ENCODE peak calls at places on chromosome 1, in seven cellular contexts. H, A, V, N, X, W and J are unnamed samples.

GRCh38 chr1:2564815-2565415 is 8.7 kb downstream of the TNFRSF14 start:
- DNase-seq in H (no peak), A (no peak), V (no peak), N (no peak), X (no peak), W (no peak), J (no peak)

GRCh38 chr1:10953505-10954193 is 58.8 kb upstream of the TARDBP start:
- DNase-seq in H (no peak), A (no peak), V (no peak), N (no peak), X (no peak), W (no peak), J (no peak)

GRCh38 chr1:79497193-79497773 is 490.8 kb upstream of the ADGRL4 start:
- DNase-seq in H (no peak), A (peak; percentile 62), V (peak; percentile 10), N (peak; percentile 14), X (peak; percentile 44), W (peak; percentile 60), J (peak; percentile 26)

GRCh38 chr1:161803181-161803580 is 37.1 kb downstream of the ATF6 start:
- DNase-seq in H (no peak), A (no peak), V (no peak), N (no peak), X (no peak), W (no peak), J (no peak)

GRCh38 chr1:93749894-93750301 is 68.3 kb upstream of the BCAR3 start:
- DNase-seq in H (no peak), A (peak; percentile 30), V (no peak), N (no peak), X (peak; percentile 68), W (peak; percentile 20), J (no peak)

GRCh38 chr1:203428981-203429599 is 46.5 kb upstream of the PRELP start:
- DNase-seq in H (no peak), A (peak; percentile 47), V (no peak), N (no peak), X (no peak), W (no peak), J (no peak)

GRCh38 chr1:234848972-234849641 is 239.1 kb upstream of the IRF2BP2 start:
- DNase-seq in H (no peak), A (no peak), V (peak; percentile 54), N (no peak), X (peak; percentile 39), W (peak; percentile 74), J (no peak)

GRCh38 chr1:113768916-113769598 is 9.8 kb upstream of the PHTF1 start:
- DNase-seq in H (no peak), A (no peak), V (no peak), N (no peak), X (no peak), W (no peak), J (no peak)

GRCh38 chr1:2198571-2198970 is 4.0 kb upstream of the FAAP20 start:
- DNase-seq in H (no peak), A (no peak), V (no peak), N (no peak), X (peak; percentile 45), W (no peak), J (no peak)

GRCh38 chr1:166165661-166166399 is 971 bp downstream of the FAM78B start:
- DNase-seq in H (no peak), A (peak; percentile 11), V (no peak), N (no peak), X (no peak), W (no peak), J (no peak)

GRCh38 chr1:184805667-184806295 is 51.1 kb upstream of the EDEM3 start:
- DNase-seq in H (peak; percentile 47), A (peak; percentile 92), V (peak; percentile 89), N (peak; percentile 63), X (peak; percentile 93), W (peak; percentile 83), J (peak; percentile 89)

GRCh38 chr1:115098979-115099692 is 9.8 kb upstream of the TSPAN2 start:
- DNase-seq in H (no peak), A (peak; percentile 78), V (peak; percentile 61), N (no peak), X (peak; percentile 88), W (no peak), J (no peak)

GRCh38 chr1:11422701-11423100 is 56.3 kb upstream of the DISP3 start:
- DNase-seq in H (no peak), A (no peak), V (no peak), N (no peak), X (no peak), W (no peak), J (no peak)

GRCh38 chr1:198543670-198544260 is 3.3 kb upstream of the ATP6V1G3 start:
- DNase-seq in H (no peak), A (no peak), V (no peak), N (no peak), X (no peak), W (no peak), J (no peak)

GRCh38 chr1:100538935-100539835 is 1.2 kb downstream of the GPR88 start:
- DNase-seq in H (no peak), A (peak; percentile 22), V (no peak), N (no peak), X (no peak), W (peak; percentile 37), J (no peak)

GRCh38 chr1:178374016-178374415 is 122.7 kb downstream of the CLEC20A start:
- DNase-seq in H (no peak), A (no peak), V (no peak), N (no peak), X (no peak), W (no peak), J (no peak)

GRCh38 chr1:18470650-18471355 is 9.9 kb upstream of the KLHDC7A start:
- DNase-seq in H (no peak), A (no peak), V (no peak), N (no peak), X (no peak), W (no peak), J (no peak)

GRCh38 chr1:6599141-6599975 is 3.3 kb downstream of the KLHL21 start:
- DNase-seq in H (no peak), A (no peak), V (peak; percentile 23), N (no peak), X (peak; percentile 28), W (peak; percentile 24), J (no peak)

GRCh38 chr1:37763791-37764741 is 854 bp downstream of the EPHA10 start:
- DNase-seq in H (no peak), A (peak; percentile 78), V (no peak), N (no peak), X (no peak), W (peak; percentile 54), J (peak; percentile 31)

GRCh38 chr1:183635112-183635605 is 424 bp downstream of the ARPC5 start:
- DNase-seq in H (peak; percentile 7), A (peak; percentile 65), V (no peak), N (peak; percentile 7), X (peak; percentile 40), W (peak; percentile 47), J (no peak)

GRCh38 chr1:98452162-98452561 is 209.4 kb upstream of the SNX7 start:
- DNase-seq in H (no peak), A (no peak), V (no peak), N (no peak), X (no peak), W (no peak), J (no peak)

GRCh38 chr1:40045766-40046165 is 5.2 kb downstream of the CAP1 start:
- DNase-seq in H (no peak), A (no peak), V (no peak), N (no peak), X (no peak), W (no peak), J (no peak)

GRCh38 chr1:246782120-246782900 is 58.1 kb downstream of the SCCPDH start:
- DNase-seq in H (no peak), A (no peak), V (peak; percentile 71), N (peak; percentile 73), X (no peak), W (peak; percentile 88), J (no peak)

GRCh38 chr1:93275634-93276295 is 69.9 kb upstream of the DR1 start:
- DNase-seq in H (no peak), A (peak; percentile 52), V (no peak), N (no peak), X (peak; percentile 32), W (no peak), J (no peak)

GRCh38 chr1:7339953-7340352 is 431.1 kb upstream of the VAMP3 start:
- DNase-seq in H (no peak), A (no peak), V (no peak), N (no peak), X (no peak), W (no peak), J (no peak)